ENCODE peak calls at places on chromosomes 11 and 22, in six cellular contexts. One of them, this sample, is unnamed.

GRCh38 chr22:46963672-46964545 is 201.5 kb downstream of the TBC1D22A start:
- DNase-seq in H9: no peak
- DNase-seq in neuronal stem cell: no peak
- DNase-seq in H1: no peak
- DNase-seq in trophoblast cell: no peak
- DNase-seq in mesenchymal stem cell: no peak
- DNase-seq in this sample: no peak

GRCh38 chr11:2774173-2775082 is 74.6 kb upstream of the KCNQ1OT1 start:
- DNase-seq in H9: no peak
- DNase-seq in neuronal stem cell: no peak
- DNase-seq in H1: no peak
- DNase-seq in trophoblast cell: no peak
- DNase-seq in mesenchymal stem cell: no peak
- DNase-seq in this sample: no peak

GRCh38 chr11:82634091-82634490 is 99.6 kb downstream of the FAM181B start:
- DNase-seq in H9: no peak
- DNase-seq in neuronal stem cell: no peak
- DNase-seq in H1: no peak
- DNase-seq in trophoblast cell: peak
- DNase-seq in mesenchymal stem cell: peak
- DNase-seq in this sample: no peak

GRCh38 chr11:35030716-35031213 is 108.2 kb upstream of the CD44 start:
- DNase-seq in H9: no peak
- DNase-seq in neuronal stem cell: no peak
- DNase-seq in H1: no peak
- DNase-seq in trophoblast cell: peak
- DNase-seq in mesenchymal stem cell: peak
- DNase-seq in this sample: peak

GRCh38 chr11:69697489-69697843 is 6.4 kb downstream of the FGF19 start:
- DNase-seq in H9: no peak
- DNase-seq in neuronal stem cell: no peak
- DNase-seq in H1: no peak
- DNase-seq in trophoblast cell: no peak
- DNase-seq in mesenchymal stem cell: no peak
- DNase-seq in this sample: no peak

GRCh38 chr11:119015054-119015611 is 3.0 kb downstream of the RPS25 start:
- DNase-seq in H9: no peak
- DNase-seq in neuronal stem cell: no peak
- DNase-seq in H1: no peak
- DNase-seq in trophoblast cell: peak
- DNase-seq in mesenchymal stem cell: no peak
- DNase-seq in this sample: no peak

GRCh38 chr22:44380716-44381500 is 68.2 kb upstream of the SHISAL1 start:
- DNase-seq in H9: no peak
- DNase-seq in neuronal stem cell: no peak
- DNase-seq in H1: no peak
- DNase-seq in trophoblast cell: no peak
- DNase-seq in mesenchymal stem cell: no peak
- DNase-seq in this sample: no peak

GRCh38 chr11:1147792-1148191 is 10.0 kb upstream of the MUC5AC start:
- DNase-seq in H9: no peak
- DNase-seq in neuronal stem cell: no peak
- DNase-seq in H1: no peak
- DNase-seq in trophoblast cell: no peak
- DNase-seq in mesenchymal stem cell: no peak
- DNase-seq in this sample: no peak

GRCh38 chr11:78290293-78291176 is 101.8 kb downstream of the USP35 start:
- DNase-seq in H9: no peak
- DNase-seq in neuronal stem cell: no peak
- DNase-seq in H1: no peak
- DNase-seq in trophoblast cell: peak
- DNase-seq in mesenchymal stem cell: peak
- DNase-seq in this sample: peak

GRCh38 chr11:68913188-68913587 is 9.5 kb downstream of the IGHMBP2 start:
- DNase-seq in H9: no peak
- DNase-seq in neuronal stem cell: no peak
- DNase-seq in H1: no peak
- DNase-seq in trophoblast cell: no peak
- DNase-seq in mesenchymal stem cell: no peak
- DNase-seq in this sample: no peak

GRCh38 chr11:86938900-86939880 is 16.0 kb downstream of the FZD4 start:
- DNase-seq in H9: no peak
- DNase-seq in neuronal stem cell: peak
- DNase-seq in H1: no peak
- DNase-seq in trophoblast cell: peak
- DNase-seq in mesenchymal stem cell: peak
- DNase-seq in this sample: peak

GRCh38 chr11:10872097-10872496 is 14.2 kb upstream of the ZBED5 start:
- DNase-seq in H9: no peak
- DNase-seq in neuronal stem cell: no peak
- DNase-seq in H1: no peak
- DNase-seq in trophoblast cell: no peak
- DNase-seq in mesenchymal stem cell: no peak
- DNase-seq in this sample: no peak

GRCh38 chr11:62595124-62595523 is 3.8 kb upstream of the TUT1 start:
- DNase-seq in H9: no peak
- DNase-seq in neuronal stem cell: no peak
- DNase-seq in H1: no peak
- DNase-seq in trophoblast cell: no peak
- DNase-seq in mesenchymal stem cell: no peak
- DNase-seq in this sample: no peak

GRCh38 chr22:48106715-48107259 is 1344.3 kb downstream of the TBC1D22A start:
- DNase-seq in H9: no peak
- DNase-seq in neuronal stem cell: no peak
- DNase-seq in H1: no peak
- DNase-seq in trophoblast cell: no peak
- DNase-seq in mesenchymal stem cell: no peak
- DNase-seq in this sample: no peak

GRCh38 chr11:110897035-110897434 is 184.8 kb upstream of the ARHGAP20 start:
- DNase-seq in H9: no peak
- DNase-seq in neuronal stem cell: no peak
- DNase-seq in H1: no peak
- DNase-seq in trophoblast cell: no peak
- DNase-seq in mesenchymal stem cell: no peak
- DNase-seq in this sample: peak

GRCh38 chr11:96149743-96150555 is 193.0 kb downstream of the MAML2 start:
- DNase-seq in H9: no peak
- DNase-seq in neuronal stem cell: no peak
- DNase-seq in H1: no peak
- DNase-seq in trophoblast cell: peak
- DNase-seq in mesenchymal stem cell: peak
- DNase-seq in this sample: peak

GRCh38 chr22:18028817-18029527 is 4.6 kb upstream of the MICAL3 start:
- DNase-seq in H9: no peak
- DNase-seq in neuronal stem cell: no peak
- DNase-seq in H1: no peak
- DNase-seq in trophoblast cell: peak
- DNase-seq in mesenchymal stem cell: no peak
- DNase-seq in this sample: no peak

GRCh38 chr11:117992136-117992535 is 5.9 kb downstream of the IL10RA start:
- DNase-seq in H9: no peak
- DNase-seq in neuronal stem cell: no peak
- DNase-seq in H1: no peak
- DNase-seq in trophoblast cell: no peak
- DNase-seq in mesenchymal stem cell: no peak
- DNase-seq in this sample: no peak

GRCh38 chr11:15141381-15141780 is 26.7 kb downstream of the INSC start:
- DNase-seq in H9: no peak
- DNase-seq in neuronal stem cell: no peak
- DNase-seq in H1: no peak
- DNase-seq in trophoblast cell: no peak
- DNase-seq in mesenchymal stem cell: no peak
- DNase-seq in this sample: no peak
- H4K91ac ChIP-seq in H9: no peak
- H4K91ac ChIP-seq in neuronal stem cell: no peak
- H4K91ac ChIP-seq in H1: no peak
- H4K91ac ChIP-seq in trophoblast cell: no peak
- H4K91ac ChIP-seq in mesenchymal stem cell: no peak
- H4K91ac ChIP-seq in this sample: no peak

DNA sequence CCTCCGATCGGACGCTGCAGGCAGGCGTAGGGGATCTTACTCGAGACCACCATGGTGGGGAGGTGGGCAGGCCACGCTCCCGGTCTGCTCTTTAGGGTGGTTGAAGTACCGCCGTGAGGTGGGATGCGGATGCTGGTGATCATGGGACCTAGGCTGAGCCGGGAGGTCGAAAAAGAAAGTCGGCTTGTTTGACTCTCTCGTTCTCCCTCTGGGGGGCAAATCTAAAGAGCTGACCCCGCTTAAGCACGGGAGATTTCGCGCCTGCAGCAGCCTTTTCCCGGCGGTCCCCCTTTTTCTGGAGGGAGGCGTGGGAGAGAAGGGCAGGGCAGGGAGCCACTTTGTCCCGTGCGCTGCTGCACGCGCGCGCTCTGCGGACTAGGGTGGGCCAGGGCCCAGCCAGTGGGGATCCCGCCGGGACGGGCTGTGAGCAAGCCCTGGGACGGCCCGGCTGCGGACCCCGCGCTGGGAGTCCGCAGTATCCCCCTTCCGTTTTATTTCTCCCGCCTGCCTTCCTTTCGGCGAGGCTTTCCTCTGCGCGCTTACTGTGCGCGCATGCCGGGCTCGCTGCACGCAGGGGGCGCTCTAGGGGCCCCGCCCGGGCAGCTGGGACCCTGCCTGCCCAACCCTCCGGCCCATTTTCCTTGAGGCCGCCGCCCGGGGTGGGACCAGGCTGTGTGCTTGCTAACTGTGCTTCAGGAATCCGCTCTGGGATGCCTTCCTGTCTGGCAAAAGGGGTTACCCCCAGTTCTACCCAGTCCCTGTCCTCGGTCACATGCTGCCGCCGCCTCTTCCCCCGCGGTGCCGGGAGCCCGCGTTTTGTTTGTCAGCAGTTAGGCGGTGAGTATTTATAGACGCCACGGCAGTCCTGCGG is 81.0 kb downstream of the PRR5L start:
- DNase-seq in H9: peak
- DNase-seq in neuronal stem cell: peak
- DNase-seq in H1: peak
- DNase-seq in trophoblast cell: peak
- DNase-seq in mesenchymal stem cell: peak
- DNase-seq in this sample: peak
- H4K91ac ChIP-seq in H9: no peak
- H4K91ac ChIP-seq in neuronal stem cell: no peak
- H4K91ac ChIP-seq in H1: no peak
- H4K91ac ChIP-seq in trophoblast cell: peak
- H4K91ac ChIP-seq in mesenchymal stem cell: peak
- H4K91ac ChIP-seq in this sample: peak

GRCh38 chr11:71577469-71578004 is 5.1 kb downstream of the KRTAP5-11 start:
- DNase-seq in H9: no peak
- DNase-seq in neuronal stem cell: no peak
- DNase-seq in H1: no peak
- DNase-seq in trophoblast cell: no peak
- DNase-seq in mesenchymal stem cell: no peak
- DNase-seq in this sample: no peak

GRCh38 chr11:71568707-71569349 is 3.5 kb downstream of the KRTAP5-10 start:
- DNase-seq in H9: no peak
- DNase-seq in neuronal stem cell: no peak
- DNase-seq in H1: no peak
- DNase-seq in trophoblast cell: no peak
- DNase-seq in mesenchymal stem cell: no peak
- DNase-seq in this sample: no peak

GRCh38 chr11:71580057-71581003 is 2.3 kb downstream of the KRTAP5-11 start:
- DNase-seq in H9: peak
- DNase-seq in neuronal stem cell: peak
- DNase-seq in H1: peak
- DNase-seq in trophoblast cell: peak
- DNase-seq in mesenchymal stem cell: peak
- DNase-seq in this sample: peak

GRCh38 chr11:71572811-71573210 is 7.4 kb downstream of the KRTAP5-10 start:
- DNase-seq in H9: no peak
- DNase-seq in neuronal stem cell: no peak
- DNase-seq in H1: no peak
- DNase-seq in trophoblast cell: no peak
- DNase-seq in mesenchymal stem cell: no peak
- DNase-seq in this sample: no peak

DNA sequence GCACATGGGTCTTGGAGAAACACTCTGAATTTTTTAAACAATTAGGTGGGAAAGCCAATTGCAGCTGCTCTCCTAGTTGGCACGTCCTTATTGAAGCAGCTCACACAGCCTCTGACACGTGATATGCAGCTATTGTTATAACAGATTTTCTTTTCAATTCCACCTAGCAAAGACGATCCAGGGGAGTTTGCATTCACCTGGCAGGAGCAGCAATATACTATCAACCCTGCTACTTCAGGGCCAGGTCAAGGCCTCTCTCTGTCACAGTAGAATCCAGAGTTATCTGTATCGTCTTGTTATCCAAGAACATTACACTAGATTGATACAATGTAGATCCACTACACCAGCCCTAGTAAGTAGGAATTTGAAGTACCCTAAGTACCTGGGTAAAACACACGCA is 8.3 kb downstream of the KRTAP5-11 start:
- DNase-seq in H9: no peak
- DNase-seq in neuronal stem cell: no peak
- DNase-seq in H1: no peak
- DNase-seq in trophoblast cell: no peak
- DNase-seq in mesenchymal stem cell: no peak
- DNase-seq in this sample: no peak
- H4K91ac ChIP-seq in H9: no peak
- H4K91ac ChIP-seq in neuronal stem cell: no peak
- H4K91ac ChIP-seq in H1: no peak
- H4K91ac ChIP-seq in trophoblast cell: no peak
- H4K91ac ChIP-seq in mesenchymal stem cell: no peak
- H4K91ac ChIP-seq in this sample: no peak

GRCh38 chr11:128632151-128632791 is 44.9 kb upstream of the ETS1 start:
- DNase-seq in H9: peak
- DNase-seq in neuronal stem cell: peak
- DNase-seq in H1: no peak
- DNase-seq in trophoblast cell: peak
- DNase-seq in mesenchymal stem cell: peak
- DNase-seq in this sample: peak
- H4K91ac ChIP-seq in H9: no peak
- H4K91ac ChIP-seq in neuronal stem cell: no peak
- H4K91ac ChIP-seq in H1: no peak
- H4K91ac ChIP-seq in trophoblast cell: peak
- H4K91ac ChIP-seq in mesenchymal stem cell: no peak
- H4K91ac ChIP-seq in this sample: no peak

DNA sequence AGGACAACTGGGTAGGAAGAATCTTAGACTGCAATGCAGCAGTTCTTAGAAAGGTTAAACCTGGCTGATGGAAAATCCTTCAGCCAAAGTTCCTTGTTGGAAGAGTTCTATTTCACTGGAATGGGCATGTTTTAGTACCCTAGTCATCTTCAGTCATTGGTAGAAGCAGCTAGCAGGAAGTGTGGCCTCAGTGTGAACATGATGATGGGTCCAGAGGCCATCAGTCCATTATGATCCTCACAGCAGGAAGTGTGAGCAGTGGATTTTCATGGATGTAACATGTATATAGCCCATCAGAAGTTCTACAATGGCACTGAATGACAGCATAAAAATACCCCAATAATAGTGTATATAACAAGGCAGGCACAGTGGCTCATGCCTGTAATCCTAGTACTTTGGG is 35.9 kb upstream of the PDE3B start:
- DNase-seq in H9: no peak
- DNase-seq in neuronal stem cell: no peak
- DNase-seq in H1: no peak
- DNase-seq in trophoblast cell: no peak
- DNase-seq in mesenchymal stem cell: no peak
- DNase-seq in this sample: no peak
- H4K91ac ChIP-seq in H9: no peak
- H4K91ac ChIP-seq in neuronal stem cell: no peak
- H4K91ac ChIP-seq in H1: no peak
- H4K91ac ChIP-seq in trophoblast cell: no peak
- H4K91ac ChIP-seq in mesenchymal stem cell: no peak
- H4K91ac ChIP-seq in this sample: no peak

This sample was measured in IMR-90.